ENCODE peak calls at places on chromosomes 1 and 21, in eight cellular contexts. One of them, this sample, is unnamed. For H3K4me1, the result is how much of the 10 kb centered on the place peaks cover.

GRCh38 chr1:84429231-84429630 is 30.9 kb downstream of the DNASE2B start:
- DNase-seq in mesendoderm: no peak
- DNase-seq in cardiac muscle cell: no peak
- DNase-seq in heart left ventricle: no peak
- DNase-seq in CD8-positive, alpha-beta memory T cell: no peak
- DNase-seq in OCI-LY7: no peak
- DNase-seq in HAP-1: no peak
- DNase-seq in GM23248: no peak
- DNase-seq in this sample: no peak

GRCh38 chr1:28580706-28581530 is 11.1 kb upstream of the RAB42 start:
- DNase-seq in mesendoderm: peak
- DNase-seq in cardiac muscle cell: peak
- DNase-seq in heart left ventricle: no peak
- DNase-seq in CD8-positive, alpha-beta memory T cell: peak
- DNase-seq in OCI-LY7: peak
- DNase-seq in HAP-1: peak
- DNase-seq in GM23248: peak
- DNase-seq in this sample: peak

GRCh38 chr1:112369389-112370285 is 26.4 kb upstream of the CTTNBP2NL start:
- DNase-seq in mesendoderm: peak
- DNase-seq in cardiac muscle cell: peak
- DNase-seq in heart left ventricle: peak
- DNase-seq in CD8-positive, alpha-beta memory T cell: peak
- DNase-seq in OCI-LY7: peak
- DNase-seq in HAP-1: peak
- DNase-seq in GM23248: peak
- DNase-seq in this sample: peak

GRCh38 chr1:39196244-39197215 is 8.0 kb upstream of the MACF1 start:
- DNase-seq in mesendoderm: no peak
- DNase-seq in cardiac muscle cell: no peak
- DNase-seq in heart left ventricle: no peak
- DNase-seq in CD8-positive, alpha-beta memory T cell: peak
- DNase-seq in OCI-LY7: peak
- DNase-seq in HAP-1: no peak
- DNase-seq in GM23248: peak
- DNase-seq in this sample: no peak

GRCh38 chr1:45954401-45954847 is 151.0 kb downstream of the MAST2 start:
- DNase-seq in mesendoderm: peak
- DNase-seq in cardiac muscle cell: no peak
- DNase-seq in heart left ventricle: no peak
- DNase-seq in CD8-positive, alpha-beta memory T cell: no peak
- DNase-seq in OCI-LY7: no peak
- DNase-seq in HAP-1: no peak
- DNase-seq in GM23248: peak
- DNase-seq in this sample: no peak

GRCh38 chr1:101284021-101284420 is 47.2 kb downstream of the S1PR1 start:
- DNase-seq in mesendoderm: no peak
- DNase-seq in cardiac muscle cell: no peak
- DNase-seq in heart left ventricle: no peak
- DNase-seq in CD8-positive, alpha-beta memory T cell: peak
- DNase-seq in OCI-LY7: no peak
- DNase-seq in HAP-1: peak
- DNase-seq in GM23248: no peak
- DNase-seq in this sample: no peak

GRCh38 chr21:45951676-45952075 is 29.9 kb upstream of the COL6A1 start:
- DNase-seq in mesendoderm: no peak
- DNase-seq in cardiac muscle cell: no peak
- DNase-seq in heart left ventricle: no peak
- DNase-seq in CD8-positive, alpha-beta memory T cell: no peak
- DNase-seq in OCI-LY7: no peak
- DNase-seq in HAP-1: no peak
- DNase-seq in GM23248: no peak
- DNase-seq in this sample: no peak

GRCh38 chr1:234149217-234149616 is 224.0 kb upstream of the COA6 start:
- DNase-seq in mesendoderm: no peak
- DNase-seq in cardiac muscle cell: no peak
- DNase-seq in heart left ventricle: no peak
- DNase-seq in CD8-positive, alpha-beta memory T cell: no peak
- DNase-seq in OCI-LY7: no peak
- DNase-seq in HAP-1: no peak
- DNase-seq in GM23248: peak
- DNase-seq in this sample: no peak

GRCh38 chr1:68442822-68443556 is 6.8 kb downstream of the RPE65 start:
- DNase-seq in mesendoderm: peak
- DNase-seq in cardiac muscle cell: peak
- DNase-seq in heart left ventricle: no peak
- DNase-seq in CD8-positive, alpha-beta memory T cell: no peak
- DNase-seq in OCI-LY7: peak
- DNase-seq in HAP-1: peak
- DNase-seq in GM23248: peak
- DNase-seq in this sample: no peak

GRCh38 chr1:110874303-110875215 is 1.6 kb downstream of the CD53 start:
- DNase-seq in mesendoderm: no peak
- DNase-seq in cardiac muscle cell: no peak
- DNase-seq in heart left ventricle: no peak
- DNase-seq in CD8-positive, alpha-beta memory T cell: no peak
- DNase-seq in OCI-LY7: peak
- DNase-seq in HAP-1: no peak
- DNase-seq in GM23248: no peak
- DNase-seq in this sample: no peak
- H3K4me3 ChIP-seq in mesendoderm: no peak
- H3K4me3 ChIP-seq in cardiac muscle cell: no peak
- H3K4me3 ChIP-seq in heart left ventricle: no peak
- H3K4me3 ChIP-seq in CD8-positive, alpha-beta memory T cell: peak
- H3K4me3 ChIP-seq in OCI-LY7: peak
- H3K4me3 ChIP-seq in HAP-1: no peak
- H3K4me3 ChIP-seq in GM23248: no peak
- H3K4me3 ChIP-seq in this sample: no peak

DNA sequence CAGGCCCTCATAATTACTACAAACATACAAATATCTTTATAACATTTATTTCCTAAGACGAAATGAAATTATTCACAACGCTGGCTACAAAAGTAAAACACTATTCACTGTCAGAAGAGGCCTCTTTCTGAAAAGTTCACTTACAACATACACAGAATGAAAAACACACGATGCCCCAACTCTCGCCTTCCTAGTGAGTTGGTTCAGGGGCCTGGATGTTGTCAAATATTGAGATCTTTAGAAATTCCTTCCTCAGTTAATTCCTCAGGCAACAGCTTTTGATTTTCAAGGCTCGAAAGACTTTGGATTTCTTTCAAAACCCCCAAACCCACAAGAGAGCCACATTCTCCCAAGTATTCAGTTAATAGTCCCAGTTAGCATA is 14.2 kb upstream of the KCNE1 start:
- DNase-seq in mesendoderm: no peak
- DNase-seq in cardiac muscle cell: no peak
- DNase-seq in heart left ventricle: no peak
- DNase-seq in CD8-positive, alpha-beta memory T cell: no peak
- DNase-seq in OCI-LY7: no peak
- DNase-seq in HAP-1: no peak
- DNase-seq in GM23248: peak
- DNase-seq in this sample: no peak
- H3K4me1 ChIP-seq in mesendoderm: under half
- H3K4me1 ChIP-seq in cardiac muscle cell: under half
- H3K4me1 ChIP-seq in heart left ventricle: under half
- H3K4me1 ChIP-seq in CD8-positive, alpha-beta memory T cell: under half
- H3K4me1 ChIP-seq in OCI-LY7: under half
- H3K4me1 ChIP-seq in HAP-1: under half
- H3K4me1 ChIP-seq in GM23248: under half
- H3K4me1 ChIP-seq in this sample: under half

DNA sequence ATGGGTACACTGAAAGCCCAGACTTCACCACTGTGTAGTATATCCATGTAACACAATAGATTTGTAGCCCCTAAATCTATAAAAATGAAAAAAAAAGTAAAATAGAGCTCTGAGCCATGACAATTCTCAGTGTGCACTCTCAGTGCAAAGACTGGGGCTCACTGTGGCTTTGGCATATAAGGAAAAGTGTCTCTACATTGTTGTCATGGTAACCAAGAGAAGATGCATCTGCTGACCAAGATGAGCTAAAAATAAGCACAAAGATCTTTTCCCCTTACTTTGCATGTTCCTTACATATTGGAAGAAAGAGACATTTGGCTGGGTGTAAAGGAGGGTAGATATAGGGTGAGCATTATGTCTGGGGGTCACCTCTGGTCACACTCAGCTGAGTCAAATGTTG is 12.0 kb downstream of the PGLYRP4 start:
- DNase-seq in mesendoderm: no peak
- DNase-seq in cardiac muscle cell: no peak
- DNase-seq in heart left ventricle: no peak
- DNase-seq in CD8-positive, alpha-beta memory T cell: no peak
- DNase-seq in OCI-LY7: no peak
- DNase-seq in HAP-1: no peak
- DNase-seq in GM23248: no peak
- DNase-seq in this sample: no peak
- H3K4me3 ChIP-seq in mesendoderm: no peak
- H3K4me3 ChIP-seq in cardiac muscle cell: no peak
- H3K4me3 ChIP-seq in heart left ventricle: no peak
- H3K4me3 ChIP-seq in CD8-positive, alpha-beta memory T cell: no peak
- H3K4me3 ChIP-seq in OCI-LY7: no peak
- H3K4me3 ChIP-seq in HAP-1: no peak
- H3K4me3 ChIP-seq in GM23248: no peak
- H3K4me3 ChIP-seq in this sample: no peak

GRCh38 chr1:99658031-99658290 is 12.0 kb downstream of the PALMD start:
- DNase-seq in mesendoderm: no peak
- DNase-seq in cardiac muscle cell: no peak
- DNase-seq in heart left ventricle: no peak
- DNase-seq in CD8-positive, alpha-beta memory T cell: no peak
- DNase-seq in OCI-LY7: no peak
- DNase-seq in HAP-1: no peak
- DNase-seq in GM23248: no peak
- DNase-seq in this sample: no peak
- H3K4me1 ChIP-seq in mesendoderm: under half
- H3K4me1 ChIP-seq in cardiac muscle cell: under half
- H3K4me1 ChIP-seq in heart left ventricle: under half
- H3K4me1 ChIP-seq in CD8-positive, alpha-beta memory T cell: under half
- H3K4me1 ChIP-seq in OCI-LY7: under half
- H3K4me1 ChIP-seq in HAP-1: under half
- H3K4me1 ChIP-seq in GM23248: under half
- H3K4me1 ChIP-seq in this sample: under half

GRCh38 chr1:167369933-167370332 is 148.4 kb downstream of the CD247 start:
- DNase-seq in mesendoderm: no peak
- DNase-seq in cardiac muscle cell: no peak
- DNase-seq in heart left ventricle: no peak
- DNase-seq in CD8-positive, alpha-beta memory T cell: no peak
- DNase-seq in OCI-LY7: no peak
- DNase-seq in HAP-1: no peak
- DNase-seq in GM23248: no peak
- DNase-seq in this sample: no peak

GRCh38 chr1:167362638-167363037 is 142.0 kb downstream of the POU2F1 start:
- DNase-seq in mesendoderm: no peak
- DNase-seq in cardiac muscle cell: no peak
- DNase-seq in heart left ventricle: no peak
- DNase-seq in CD8-positive, alpha-beta memory T cell: no peak
- DNase-seq in OCI-LY7: peak
- DNase-seq in HAP-1: no peak
- DNase-seq in GM23248: no peak
- DNase-seq in this sample: no peak

GRCh38 chr1:167365360-167365759 is 144.7 kb downstream of the POU2F1 start:
- DNase-seq in mesendoderm: no peak
- DNase-seq in cardiac muscle cell: no peak
- DNase-seq in heart left ventricle: no peak
- DNase-seq in CD8-positive, alpha-beta memory T cell: no peak
- DNase-seq in OCI-LY7: no peak
- DNase-seq in HAP-1: no peak
- DNase-seq in GM23248: no peak
- DNase-seq in this sample: no peak

GRCh38 chr1:167373398-167373797 is 144.9 kb downstream of the CD247 start:
- DNase-seq in mesendoderm: peak
- DNase-seq in cardiac muscle cell: no peak
- DNase-seq in heart left ventricle: no peak
- DNase-seq in CD8-positive, alpha-beta memory T cell: no peak
- DNase-seq in OCI-LY7: no peak
- DNase-seq in HAP-1: no peak
- DNase-seq in GM23248: peak
- DNase-seq in this sample: no peak

DNA sequence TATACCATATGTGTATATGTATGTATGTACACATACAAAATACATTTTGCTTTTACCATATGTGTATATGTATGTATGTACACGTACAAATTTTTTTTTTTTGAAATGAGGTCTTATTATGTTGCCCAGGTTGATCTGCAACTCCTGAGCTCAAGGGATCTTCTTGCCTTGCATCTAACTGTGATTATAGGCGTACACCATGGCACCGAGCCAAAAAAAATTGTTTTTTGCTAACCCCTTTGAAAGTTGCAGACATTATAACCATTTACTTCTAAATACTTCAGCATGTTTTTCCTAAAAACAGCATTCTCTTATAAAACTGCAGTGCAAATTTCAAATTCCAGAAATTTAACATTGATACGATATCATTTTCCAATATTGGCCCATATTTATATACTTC is 147.0 kb downstream of the POU2F1 start:
- DNase-seq in mesendoderm: no peak
- DNase-seq in cardiac muscle cell: no peak
- DNase-seq in heart left ventricle: no peak
- DNase-seq in CD8-positive, alpha-beta memory T cell: no peak
- DNase-seq in OCI-LY7: no peak
- DNase-seq in HAP-1: no peak
- DNase-seq in GM23248: no peak
- DNase-seq in this sample: no peak
- H3K4me3 ChIP-seq in mesendoderm: no peak
- H3K4me3 ChIP-seq in cardiac muscle cell: no peak
- H3K4me3 ChIP-seq in heart left ventricle: no peak
- H3K4me3 ChIP-seq in CD8-positive, alpha-beta memory T cell: no peak
- H3K4me3 ChIP-seq in OCI-LY7: no peak
- H3K4me3 ChIP-seq in HAP-1: no peak
- H3K4me3 ChIP-seq in GM23248: no peak
- H3K4me3 ChIP-seq in this sample: no peak

GRCh38 chr1:25657786-25658760 is 41.5 kb downstream of the MAN1C1 start:
- DNase-seq in mesendoderm: no peak
- DNase-seq in cardiac muscle cell: no peak
- DNase-seq in heart left ventricle: peak
- DNase-seq in CD8-positive, alpha-beta memory T cell: no peak
- DNase-seq in OCI-LY7: no peak
- DNase-seq in HAP-1: no peak
- DNase-seq in GM23248: no peak
- DNase-seq in this sample: no peak
- H3K4me1 ChIP-seq in mesendoderm: under half
- H3K4me1 ChIP-seq in cardiac muscle cell: under half
- H3K4me1 ChIP-seq in heart left ventricle: under half
- H3K4me1 ChIP-seq in CD8-positive, alpha-beta memory T cell: under half
- H3K4me1 ChIP-seq in OCI-LY7: under half
- H3K4me1 ChIP-seq in HAP-1: under half
- H3K4me1 ChIP-seq in GM23248: under half
- H3K4me1 ChIP-seq in this sample: under half

This sample was measured in Caco-2.